ENCODE peak calls at places on chromosomes 3 and 15, in four cellular contexts. One of them, this sample, is unnamed.

GRCh38 chr3:171845541-171846284 is 2.6 kb downstream of the TMEM212 start:
- DNase-seq in HepG2: peak; percentile 91
- DNase-seq in K562: no peak
- DNase-seq in SK-N-SH: no peak
- DNase-seq in this sample: no peak

GRCh38 chr15:29074045-29074444 is 188.3 kb downstream of the APBA2 start:
- DNase-seq in HepG2: no peak
- DNase-seq in K562: no peak
- DNase-seq in SK-N-SH: no peak
- DNase-seq in this sample: no peak

GRCh38 chr15:58038426-58039106 is 26.9 kb downstream of the ALDH1A2 start:
- DNase-seq in HepG2: no peak
- DNase-seq in K562: no peak
- DNase-seq in SK-N-SH: no peak
- DNase-seq in this sample: no peak

GRCh38 chr15:98609144-98609852 is 39.0 kb upstream of the IGF1R start:
- DNase-seq in HepG2: no peak
- DNase-seq in K562: no peak
- DNase-seq in SK-N-SH: no peak
- DNase-seq in this sample: peak; percentile 38

GRCh38 chr3:5017953-5018531 is 38.8 kb downstream of the BHLHE40 start:
- DNase-seq in HepG2: no peak
- DNase-seq in K562: peak; percentile 54
- DNase-seq in SK-N-SH: no peak
- DNase-seq in this sample: no peak

GRCh38 chr3:7340795-7341194 is 479.9 kb downstream of the GRM7 start:
- DNase-seq in HepG2: no peak
- DNase-seq in K562: no peak
- DNase-seq in SK-N-SH: no peak
- DNase-seq in this sample: no peak

GRCh38 chr3:87958289-87958688 is 100.5 kb downstream of the CGGBP1 start:
- DNase-seq in HepG2: no peak
- DNase-seq in K562: no peak
- DNase-seq in SK-N-SH: no peak
- DNase-seq in this sample: no peak

GRCh38 chr3:45864760-45865567 is 21.4 kb upstream of the CCR9 start:
- DNase-seq in HepG2: no peak
- DNase-seq in K562: no peak
- DNase-seq in SK-N-SH: no peak
- DNase-seq in this sample: no peak

GRCh38 chr3:169772530-169772950 is 656 bp upstream of the MYNN start:
- DNase-seq in HepG2: peak; percentile 78
- DNase-seq in K562: peak; percentile 61
- DNase-seq in SK-N-SH: peak; percentile 78
- DNase-seq in this sample: peak; percentile 63

GRCh38 chr3:191068946-191069813 is 129.9 kb upstream of the OSTN start:
- DNase-seq in HepG2: no peak
- DNase-seq in K562: no peak
- DNase-seq in SK-N-SH: no peak
- DNase-seq in this sample: no peak

GRCh38 chr15:68818088-68818670 is 2.5 kb downstream of the ANP32A start:
- DNase-seq in HepG2: peak; percentile 64
- DNase-seq in K562: peak; percentile 77
- DNase-seq in SK-N-SH: peak; percentile 87
- DNase-seq in this sample: peak; percentile 64

GRCh38 chr3:24145981-24146822 is 201.1 kb downstream of the NR1D2 start:
- DNase-seq in HepG2: no peak
- DNase-seq in K562: no peak
- DNase-seq in SK-N-SH: no peak
- DNase-seq in this sample: no peak

GRCh38 chr15:70976856-70977255 is 84.2 kb downstream of the LRRC49 start:
- DNase-seq in HepG2: no peak
- DNase-seq in K562: no peak
- DNase-seq in SK-N-SH: no peak
- DNase-seq in this sample: no peak

GRCh38 chr3:105960381-105960780 is 91.6 kb upstream of the CBLB start:
- DNase-seq in HepG2: no peak
- DNase-seq in K562: no peak
- DNase-seq in SK-N-SH: no peak
- DNase-seq in this sample: no peak

GRCh38 chr3:29099296-29099695 is 181.6 kb upstream of the RBMS3 start:
- DNase-seq in HepG2: no peak
- DNase-seq in K562: no peak
- DNase-seq in SK-N-SH: peak; percentile 9
- DNase-seq in this sample: no peak

GRCh38 chr3:29100292-29100691 is 180.6 kb upstream of the RBMS3 start:
- DNase-seq in HepG2: no peak
- DNase-seq in K562: no peak
- DNase-seq in SK-N-SH: no peak
- DNase-seq in this sample: no peak

DNA sequence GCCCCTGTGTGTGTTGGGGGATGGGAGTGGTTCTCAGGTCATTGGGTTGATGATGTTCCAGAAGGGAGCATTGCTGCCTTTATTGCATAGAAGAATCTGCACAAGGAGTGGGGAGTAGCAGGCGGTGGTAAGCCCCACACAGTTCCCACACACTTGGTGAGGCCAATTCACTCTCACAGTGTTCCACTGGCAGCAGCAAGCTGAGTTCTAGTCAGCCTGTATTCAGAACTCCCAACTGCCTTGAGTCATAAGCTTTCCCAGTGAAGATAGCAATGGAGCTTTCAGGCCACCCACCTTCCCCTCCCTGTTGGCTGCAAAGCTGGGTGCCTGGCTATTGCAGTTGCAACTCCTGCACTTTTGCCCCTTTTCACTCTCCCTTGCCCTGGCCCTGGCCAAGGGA is 181.1 kb upstream of the RBMS3 start:
- DNase-seq in HepG2: no peak
- DNase-seq in K562: no peak
- DNase-seq in SK-N-SH: no peak
- DNase-seq in this sample: no peak
- TF ChIP-seq FOXJ3 in HepG2: no peak
- TF ChIP-seq FOXJ3 in K562: no peak
- TF ChIP-seq FOXJ3 in SK-N-SH: no peak
- TF ChIP-seq FOXJ3 in this sample: no peak

GRCh38 chr3:109413049-109413448 is 75.7 kb upstream of the DPPA4 start:
- DNase-seq in HepG2: no peak
- DNase-seq in K562: no peak
- DNase-seq in SK-N-SH: no peak
- DNase-seq in this sample: no peak
- TF ChIP-seq FOXJ3 in HepG2: no peak
- TF ChIP-seq FOXJ3 in K562: no peak
- TF ChIP-seq FOXJ3 in SK-N-SH: no peak
- TF ChIP-seq FOXJ3 in this sample: no peak

GRCh38 chr3:141737828-141738635 is at the start of gene RNF7:
- DNase-seq in HepG2: peak; percentile 87
- DNase-seq in K562: peak; percentile 95
- DNase-seq in SK-N-SH: peak; percentile 98
- DNase-seq in this sample: peak; percentile 95
- TF ChIP-seq FOXJ3 in HepG2: no peak
- TF ChIP-seq FOXJ3 in K562: no peak
- TF ChIP-seq FOXJ3 in SK-N-SH: no peak
- TF ChIP-seq FOXJ3 in this sample: no peak

GRCh38 chr3:184685646-184686045 is 26.2 kb downstream of the MAGEF1 start:
- DNase-seq in HepG2: no peak
- DNase-seq in K562: no peak
- DNase-seq in SK-N-SH: peak; percentile 28
- DNase-seq in this sample: no peak

GRCh38 chr3:184683234-184683633 is 28.6 kb downstream of the MAGEF1 start:
- DNase-seq in HepG2: no peak
- DNase-seq in K562: no peak
- DNase-seq in SK-N-SH: no peak
- DNase-seq in this sample: no peak

GRCh38 chr3:184682671-184683070 is 29.2 kb downstream of the MAGEF1 start:
- DNase-seq in HepG2: no peak
- DNase-seq in K562: no peak
- DNase-seq in SK-N-SH: no peak
- DNase-seq in this sample: no peak

GRCh38 chr3:184683900-184684560 is 27.8 kb downstream of the MAGEF1 start:
- DNase-seq in HepG2: no peak
- DNase-seq in K562: no peak
- DNase-seq in SK-N-SH: peak; percentile 2
- DNase-seq in this sample: no peak

DNA sequence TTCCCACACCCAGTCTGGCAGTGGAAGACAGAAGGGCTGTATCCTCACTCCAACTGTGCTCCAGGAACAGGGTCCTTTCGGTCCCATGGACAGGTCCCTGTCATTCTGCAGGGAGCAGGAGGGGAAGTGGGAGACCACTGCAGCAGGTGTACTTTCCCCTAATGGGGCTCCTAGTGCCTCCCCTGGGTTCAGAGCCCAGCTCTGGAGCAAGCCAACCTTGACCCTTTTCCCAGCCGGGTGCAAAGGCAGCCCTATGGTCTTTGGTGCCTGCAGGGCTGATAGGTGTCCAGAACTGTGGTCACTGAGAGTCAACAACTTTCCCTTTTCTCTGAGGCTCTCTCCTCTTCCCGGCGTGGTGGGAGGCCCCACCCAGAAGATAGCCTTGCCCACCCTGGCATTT is 26.8 kb downstream of the MAGEF1 start:
- DNase-seq in HepG2: no peak
- DNase-seq in K562: no peak
- DNase-seq in SK-N-SH: peak; percentile 11
- DNase-seq in this sample: no peak
- TF ChIP-seq FOXJ3 in HepG2: no peak
- TF ChIP-seq FOXJ3 in K562: no peak
- TF ChIP-seq FOXJ3 in SK-N-SH: no peak
- TF ChIP-seq FOXJ3 in this sample: no peak

DNA sequence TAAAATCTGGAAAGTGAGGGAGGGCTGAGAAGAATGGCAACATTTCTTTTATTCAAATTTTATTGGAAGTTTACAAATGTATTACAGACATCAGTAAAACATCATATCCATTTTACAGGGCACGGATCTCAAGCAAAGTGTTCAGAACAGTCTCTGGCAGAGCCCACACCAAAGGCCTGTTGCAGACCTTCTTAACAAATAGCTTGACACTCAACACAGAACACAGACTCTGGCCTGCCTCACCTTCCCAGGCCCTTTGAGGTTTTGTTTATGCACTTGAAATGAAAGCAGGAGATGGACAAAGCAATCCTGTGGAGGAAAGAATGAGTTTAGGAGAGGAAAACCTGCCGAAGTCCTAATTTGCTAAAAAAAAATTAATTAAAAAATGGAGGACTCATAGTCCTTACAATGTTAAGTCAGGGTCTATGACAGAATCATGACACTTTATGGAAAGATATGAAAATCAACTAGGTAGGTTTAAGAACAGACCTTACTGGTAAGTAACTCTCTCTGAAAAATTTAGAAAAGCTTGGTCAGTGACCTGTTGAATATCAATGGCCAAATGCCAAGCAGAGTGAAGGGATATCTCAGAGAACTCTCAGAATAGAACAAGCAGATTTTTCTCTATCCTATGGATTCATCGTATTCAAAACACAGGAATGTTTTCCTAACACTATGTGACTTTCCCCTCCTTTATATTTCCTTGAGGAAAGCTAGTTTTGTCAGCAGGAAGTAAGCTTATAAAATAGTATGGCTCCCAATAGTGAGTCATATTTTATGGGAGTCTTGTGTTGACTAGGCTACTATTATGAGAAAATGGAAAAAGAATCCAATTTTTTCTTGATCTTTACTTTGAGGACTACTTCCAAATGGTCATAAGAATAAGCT is 70.8 kb upstream of the PSMD6 start:
- DNase-seq in HepG2: no peak
- DNase-seq in K562: no peak
- DNase-seq in SK-N-SH: no peak
- DNase-seq in this sample: no peak
- TF ChIP-seq FOXJ3 in HepG2: no peak
- TF ChIP-seq FOXJ3 in K562: no peak
- TF ChIP-seq FOXJ3 in SK-N-SH: no peak
- TF ChIP-seq FOXJ3 in this sample: no peak

GRCh38 chr3:43094381-43094780 is 11.5 kb downstream of the POMGNT2 start:
- DNase-seq in HepG2: no peak
- DNase-seq in K562: no peak
- DNase-seq in SK-N-SH: no peak
- DNase-seq in this sample: no peak
- TF ChIP-seq FOXJ3 in HepG2: no peak
- TF ChIP-seq FOXJ3 in K562: no peak
- TF ChIP-seq FOXJ3 in SK-N-SH: no peak
- TF ChIP-seq FOXJ3 in this sample: no peak

This sample was measured in WTC11.